ENCODE peak calls at places on chromosomes 6 and 20, in eight cellular contexts. O is neural crest cell, S is LoVo, D is progenitor cell of endocrine pancreas, H is anterior cingulate cortex, Q is lung microvascular endothelial cell, X is SJSA1, K is T-cell. T is an unnamed sample.

GRCh38 chr6:110518281-110518623 is 41.8 kb upstream of the SLC22A16 start:
- DNase-seq in O (no peak), S (no peak), D (no peak), H (no peak), Q (peak; percentile 34), X (no peak), K (no peak), T (no peak)

GRCh38 chr6:55379895-55380294 is 52.6 kb downstream of the GFRAL start:
- DNase-seq in O (no peak), S (no peak), D (no peak), H (no peak), Q (no peak), X (no peak), K (no peak), T (no peak)

GRCh38 chr6:1770435-1770843 is 160.7 kb downstream of the FOXC1 start:
- DNase-seq in O (no peak), S (no peak), D (no peak), H (no peak), Q (peak; percentile 47), X (peak; percentile 42), K (peak; percentile 27), T (peak; percentile 21)

GRCh38 chr6:153790881-153791473 is 248.1 kb upstream of the OPRM1 start:
- DNase-seq in O (peak; percentile 18), S (no peak), D (no peak), H (no peak), Q (peak; percentile 2), X (peak; percentile 12), K (no peak), T (no peak)

GRCh38 chr6:137910424-137910834 is 43.4 kb downstream of the TNFAIP3 start:
- DNase-seq in O (no peak), S (no peak), D (no peak), H (no peak), Q (no peak), X (no peak), K (no peak), T (peak; percentile 52)

GRCh38 chr6:26103770-26104456 is 16.7 kb downstream of the HFE start:
- DNase-seq in O (peak; percentile 69), S (peak; percentile 89), D (peak; percentile 56), H (peak; percentile 90), Q (peak; percentile 95), X (peak; percentile 97), K (peak; percentile 88), T (peak; percentile 86)

GRCh38 chr6:107489636-107490567 is at the start of gene SOBP:
- DNase-seq in O (peak; percentile 76), S (peak; percentile 40), D (peak; percentile 38), H (peak; percentile 84), Q (peak; percentile 66), X (peak; percentile 49), K (peak; percentile 34), T (no peak)

GRCh38 chr20:4961746-4962145 is 39.6 kb downstream of the SLC23A2 start:
- DNase-seq in O (no peak), S (no peak), D (no peak), H (no peak), Q (peak; percentile 52), X (no peak), K (peak; percentile 16), T (no peak)

GRCh38 chr6:110826236-110827129 is 11.2 kb upstream of the CDK19 start:
- DNase-seq in O (no peak), S (no peak), D (no peak), H (no peak), Q (peak; percentile 3), X (no peak), K (no peak), T (peak; percentile 8)